ENCODE peak calls at places on chromosome 12, in four cellular contexts. A is HCEC 1CT, Z is AG04450, W is amygdala. D is an unnamed sample.

GRCh38 chr12:67802723-67803122 is 154.2 kb downstream of the DYRK2 start:
- DNase-seq in A (no peak), W (no peak), Z (no peak), D (no peak)

GRCh38 chr12:107320031-107320928 is 226.9 kb upstream of the CRY1 start:
- DNase-seq in Z (no peak), W (no peak), A (no peak), D (no peak)

GRCh38 chr12:54201001-54201794 is 12.4 kb upstream of the SMUG1 start:
- DNase-seq in W (no peak), A (peak; percentile 68), Z (peak; percentile 48), D (peak; percentile 77)

GRCh38 chr12:5745251-5745888 is 199.7 kb downstream of the ANO2 start:
- DNase-seq in W (no peak), A (no peak), Z (peak; percentile 20), D (peak; percentile 24)

GRCh38 chr12:57896437-57897201 is 44.7 kb upstream of the ATP23 start:
- DNase-seq in Z (peak; percentile 37), A (peak; percentile 65), W (no peak), D (peak; percentile 33)

GRCh38 chr12:102958073-102958829 is 777 bp downstream of the ASCL1 start:
- DNase-seq in A (no peak), W (no peak), Z (no peak), D (peak; percentile 65)

GRCh38 chr12:92973614-92974013 is 44.5 kb upstream of the EEA1 start:
- DNase-seq in A (peak; percentile 89), W (no peak), Z (peak; percentile 64), D (no peak)

GRCh38 chr12:25323774-25324086 is 73.0 kb upstream of the KRAS start:
- DNase-seq in W (no peak), Z (no peak), A (no peak), D (no peak)

GRCh38 chr12:31591308-31591901 is 469 bp upstream of the DENND5B start:
- DNase-seq in Z (no peak), W (no peak), A (no peak), D (peak; percentile 76)

D was measured in B cell.